ENCODE peak calls at places on chromosomes 1 and 21, in seven cellular contexts. One of them, this sample, is unnamed.

GRCh38 chr1:179817789-179818188 is 59.8 kb downstream of the TOR1AIP2 start:
- DNase-seq in fibroblast of the aortic adventitia: peak; percentile 26
- DNase-seq in glutamatergic neuron: no peak
- DNase-seq in GM23338: no peak
- DNase-seq in fibroblast of mammary gland: peak; percentile 84
- DNase-seq in stomach: no peak
- DNase-seq in cardiac muscle cell: peak; percentile 73
- DNase-seq in this sample: no peak

GRCh38 chr21:35178812-35179211 is 129.7 kb upstream of the RUNX1 start:
- DNase-seq in fibroblast of the aortic adventitia: peak; percentile 63
- DNase-seq in glutamatergic neuron: no peak
- DNase-seq in GM23338: no peak
- DNase-seq in fibroblast of mammary gland: peak; percentile 67
- DNase-seq in stomach: no peak
- DNase-seq in cardiac muscle cell: no peak
- DNase-seq in this sample: no peak

GRCh38 chr1:201171063-201172036 is 17.1 kb upstream of the TMEM9 start:
- DNase-seq in fibroblast of the aortic adventitia: peak; percentile 36
- DNase-seq in glutamatergic neuron: peak; percentile 76
- DNase-seq in GM23338: peak; percentile 74
- DNase-seq in fibroblast of mammary gland: peak; percentile 58
- DNase-seq in stomach: peak; percentile 31
- DNase-seq in cardiac muscle cell: peak; percentile 43
- DNase-seq in this sample: peak; percentile 86

GRCh38 chr1:6859415-6860343 is 74.4 kb downstream of the CAMTA1 start:
- DNase-seq in fibroblast of the aortic adventitia: peak; percentile 99
- DNase-seq in glutamatergic neuron: no peak
- DNase-seq in GM23338: no peak
- DNase-seq in fibroblast of mammary gland: peak; percentile 98
- DNase-seq in stomach: no peak
- DNase-seq in cardiac muscle cell: peak; percentile 95
- DNase-seq in this sample: peak; percentile 32

GRCh38 chr1:58089898-58090535 is 456.5 kb downstream of the OMA1 start:
- DNase-seq in fibroblast of the aortic adventitia: no peak
- DNase-seq in glutamatergic neuron: no peak
- DNase-seq in GM23338: no peak
- DNase-seq in fibroblast of mammary gland: no peak
- DNase-seq in stomach: no peak
- DNase-seq in cardiac muscle cell: no peak
- DNase-seq in this sample: no peak

GRCh38 chr1:110433803-110434202 is 17.1 kb upstream of the PROK1 start:
- DNase-seq in fibroblast of the aortic adventitia: peak; percentile 30
- DNase-seq in glutamatergic neuron: peak; percentile 43
- DNase-seq in GM23338: peak; percentile 80
- DNase-seq in fibroblast of mammary gland: peak; percentile 29
- DNase-seq in stomach: peak; percentile 34
- DNase-seq in cardiac muscle cell: peak; percentile 53
- DNase-seq in this sample: peak; percentile 69

GRCh38 chr1:206631085-206631509 is 4.2 kb upstream of the DYRK3 start:
- DNase-seq in fibroblast of the aortic adventitia: peak; percentile 96
- DNase-seq in glutamatergic neuron: peak; percentile 58
- DNase-seq in GM23338: peak; percentile 96
- DNase-seq in fibroblast of mammary gland: peak; percentile 96
- DNase-seq in stomach: peak; percentile 55
- DNase-seq in cardiac muscle cell: peak; percentile 96
- DNase-seq in this sample: peak; percentile 67

GRCh38 chr1:164602480-164603093 is 43.6 kb downstream of the PBX1 start:
- DNase-seq in fibroblast of the aortic adventitia: peak; percentile 67
- DNase-seq in glutamatergic neuron: no peak
- DNase-seq in GM23338: peak; percentile 93
- DNase-seq in fibroblast of mammary gland: peak; percentile 45
- DNase-seq in stomach: peak; percentile 83
- DNase-seq in cardiac muscle cell: peak; percentile 71
- DNase-seq in this sample: peak; percentile 41

GRCh38 chr1:192609110-192610079 is 26.6 kb upstream of the RGS13 start:
- DNase-seq in fibroblast of the aortic adventitia: no peak
- DNase-seq in glutamatergic neuron: no peak
- DNase-seq in GM23338: no peak
- DNase-seq in fibroblast of mammary gland: no peak
- DNase-seq in stomach: peak; percentile 60
- DNase-seq in cardiac muscle cell: no peak
- DNase-seq in this sample: no peak

GRCh38 chr1:188668083-188668482 is 1809.6 kb downstream of the BRINP3 start:
- DNase-seq in fibroblast of the aortic adventitia: no peak
- DNase-seq in glutamatergic neuron: no peak
- DNase-seq in GM23338: peak; percentile 60
- DNase-seq in fibroblast of mammary gland: no peak
- DNase-seq in stomach: no peak
- DNase-seq in cardiac muscle cell: no peak
- DNase-seq in this sample: no peak
- TF ChIP-seq CTCF in fibroblast of the aortic adventitia: no peak
- TF ChIP-seq CTCF in glutamatergic neuron: peak; percentile 20
- TF ChIP-seq CTCF in GM23338: peak; percentile 43
- TF ChIP-seq CTCF in fibroblast of mammary gland: no peak
- TF ChIP-seq CTCF in stomach: no peak
- TF ChIP-seq CTCF in cardiac muscle cell: no peak
- TF ChIP-seq CTCF in this sample: no peak

DNA sequence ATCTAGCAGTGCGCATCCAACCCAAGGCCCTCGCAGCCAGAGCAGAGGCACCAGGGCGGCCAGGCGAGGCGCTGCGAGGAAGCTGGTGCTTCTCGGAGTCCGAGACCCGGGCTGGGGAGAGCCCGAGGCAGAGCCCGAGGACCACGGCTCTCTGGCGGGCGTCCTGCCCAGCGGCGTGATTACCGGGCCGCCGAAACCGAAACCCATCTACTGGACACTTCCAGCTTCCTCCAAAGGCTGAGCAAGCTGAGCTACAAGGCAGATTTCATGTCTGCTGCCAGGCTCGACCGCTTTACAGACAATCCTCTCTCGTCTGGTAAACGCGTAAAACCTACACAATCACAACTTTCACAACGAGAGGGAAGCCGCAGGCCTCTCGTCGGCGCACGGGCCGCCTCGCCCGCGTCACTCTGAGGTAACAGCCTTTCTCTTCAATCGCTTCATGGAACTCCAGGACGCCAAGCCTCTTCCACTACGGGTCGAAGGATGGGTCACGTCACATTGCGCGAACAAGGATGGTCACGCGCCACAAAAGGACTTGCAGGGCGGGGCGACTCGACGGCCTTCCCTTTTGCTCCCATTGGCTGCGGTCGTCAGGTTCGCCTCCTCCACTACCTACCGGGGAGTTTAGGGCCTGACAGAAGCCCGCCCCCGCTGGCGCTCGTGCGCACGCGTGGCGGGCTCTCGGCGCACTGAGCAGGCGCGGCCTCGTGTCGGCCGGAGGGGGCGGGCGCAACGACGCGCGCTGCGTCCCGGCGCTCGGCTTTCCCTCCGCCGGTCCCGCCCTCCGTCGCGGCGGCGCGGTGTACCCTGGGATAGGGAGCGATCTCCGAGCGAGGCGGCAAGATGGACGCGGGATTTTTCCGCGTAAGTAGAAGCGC is at the start of gene SRRM1:
- DNase-seq in fibroblast of the aortic adventitia: peak; percentile 100
- DNase-seq in glutamatergic neuron: peak; percentile 97
- DNase-seq in GM23338: peak; percentile 99
- DNase-seq in fibroblast of mammary gland: peak; percentile 100
- DNase-seq in stomach: peak; percentile 99
- DNase-seq in cardiac muscle cell: peak; percentile 100
- DNase-seq in this sample: peak; percentile 95
- TF ChIP-seq CTCF in fibroblast of the aortic adventitia: no peak
- TF ChIP-seq CTCF in glutamatergic neuron: no peak
- TF ChIP-seq CTCF in GM23338: no peak
- TF ChIP-seq CTCF in fibroblast of mammary gland: no peak
- TF ChIP-seq CTCF in stomach: no peak
- TF ChIP-seq CTCF in cardiac muscle cell: no peak
- TF ChIP-seq CTCF in this sample: no peak

DNA sequence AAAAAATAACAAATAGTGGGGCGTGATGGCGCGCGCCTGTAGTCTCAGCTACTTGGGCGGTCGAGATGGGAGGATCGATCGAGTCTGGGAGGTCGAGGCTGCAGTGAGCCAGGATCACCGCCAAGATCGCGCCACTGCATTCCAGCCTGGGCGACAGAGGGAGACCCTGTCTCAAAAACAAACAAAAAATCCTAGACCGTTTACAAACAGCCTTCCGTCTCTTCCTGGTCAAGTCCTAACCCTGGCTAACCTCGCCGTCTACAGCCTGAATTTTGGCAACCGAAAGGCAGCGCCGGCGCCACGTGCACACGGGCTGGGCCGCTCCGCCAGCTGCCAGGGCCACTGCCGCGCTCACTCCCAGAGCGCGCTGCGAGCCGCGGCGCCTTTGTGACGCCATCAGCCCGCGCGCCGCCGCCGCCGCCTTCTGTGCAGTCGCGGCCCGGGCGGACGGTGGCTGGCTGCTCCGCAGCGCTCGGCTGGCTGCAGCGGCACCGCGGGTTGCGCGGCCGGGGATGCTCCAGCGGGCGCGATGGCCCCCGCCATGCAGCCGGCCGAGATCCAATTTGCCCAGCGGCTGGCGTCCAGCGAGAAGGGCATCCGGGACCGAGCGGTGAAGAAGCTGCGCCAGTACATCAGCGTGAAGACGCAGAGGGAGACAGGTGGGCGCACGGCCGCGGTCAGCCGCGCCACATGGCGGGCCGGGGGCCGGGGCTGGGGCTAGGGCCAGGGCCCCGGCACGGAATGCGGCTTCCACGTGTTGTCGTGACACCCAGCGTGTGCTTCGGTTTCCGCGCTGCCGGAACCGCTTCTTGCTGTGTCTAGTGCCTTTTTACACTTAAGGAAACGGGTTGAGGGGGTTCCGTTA is at the start of the genes HSF2BP and RRP1B:
- DNase-seq in fibroblast of the aortic adventitia: peak; percentile 74
- DNase-seq in glutamatergic neuron: peak; percentile 90
- DNase-seq in GM23338: peak; percentile 91
- DNase-seq in fibroblast of mammary gland: peak; percentile 74
- DNase-seq in stomach: peak; percentile 88
- DNase-seq in cardiac muscle cell: peak; percentile 92
- DNase-seq in this sample: peak; percentile 81
- TF ChIP-seq CTCF in fibroblast of the aortic adventitia: no peak
- TF ChIP-seq CTCF in glutamatergic neuron: no peak
- TF ChIP-seq CTCF in GM23338: no peak
- TF ChIP-seq CTCF in fibroblast of mammary gland: no peak
- TF ChIP-seq CTCF in stomach: no peak
- TF ChIP-seq CTCF in cardiac muscle cell: no peak
- TF ChIP-seq CTCF in this sample: no peak

GRCh38 chr1:67704351-67704750 is 19.4 kb downstream of the GADD45A start:
- DNase-seq in fibroblast of the aortic adventitia: no peak
- DNase-seq in glutamatergic neuron: no peak
- DNase-seq in GM23338: no peak
- DNase-seq in fibroblast of mammary gland: no peak
- DNase-seq in stomach: no peak
- DNase-seq in cardiac muscle cell: no peak
- DNase-seq in this sample: no peak

GRCh38 chr1:67701876-67702275 is 16.9 kb downstream of the GADD45A start:
- DNase-seq in fibroblast of the aortic adventitia: no peak
- DNase-seq in glutamatergic neuron: no peak
- DNase-seq in GM23338: no peak
- DNase-seq in fibroblast of mammary gland: no peak
- DNase-seq in stomach: no peak
- DNase-seq in cardiac muscle cell: no peak
- DNase-seq in this sample: no peak

GRCh38 chr1:67700220-67700619 is 15.2 kb downstream of the GADD45A start:
- DNase-seq in fibroblast of the aortic adventitia: no peak
- DNase-seq in glutamatergic neuron: no peak
- DNase-seq in GM23338: no peak
- DNase-seq in fibroblast of mammary gland: no peak
- DNase-seq in stomach: no peak
- DNase-seq in cardiac muscle cell: no peak
- DNase-seq in this sample: no peak

GRCh38 chr1:67696708-67697107 is 11.7 kb downstream of the GADD45A start:
- DNase-seq in fibroblast of the aortic adventitia: no peak
- DNase-seq in glutamatergic neuron: no peak
- DNase-seq in GM23338: no peak
- DNase-seq in fibroblast of mammary gland: no peak
- DNase-seq in stomach: no peak
- DNase-seq in cardiac muscle cell: no peak
- DNase-seq in this sample: no peak

DNA sequence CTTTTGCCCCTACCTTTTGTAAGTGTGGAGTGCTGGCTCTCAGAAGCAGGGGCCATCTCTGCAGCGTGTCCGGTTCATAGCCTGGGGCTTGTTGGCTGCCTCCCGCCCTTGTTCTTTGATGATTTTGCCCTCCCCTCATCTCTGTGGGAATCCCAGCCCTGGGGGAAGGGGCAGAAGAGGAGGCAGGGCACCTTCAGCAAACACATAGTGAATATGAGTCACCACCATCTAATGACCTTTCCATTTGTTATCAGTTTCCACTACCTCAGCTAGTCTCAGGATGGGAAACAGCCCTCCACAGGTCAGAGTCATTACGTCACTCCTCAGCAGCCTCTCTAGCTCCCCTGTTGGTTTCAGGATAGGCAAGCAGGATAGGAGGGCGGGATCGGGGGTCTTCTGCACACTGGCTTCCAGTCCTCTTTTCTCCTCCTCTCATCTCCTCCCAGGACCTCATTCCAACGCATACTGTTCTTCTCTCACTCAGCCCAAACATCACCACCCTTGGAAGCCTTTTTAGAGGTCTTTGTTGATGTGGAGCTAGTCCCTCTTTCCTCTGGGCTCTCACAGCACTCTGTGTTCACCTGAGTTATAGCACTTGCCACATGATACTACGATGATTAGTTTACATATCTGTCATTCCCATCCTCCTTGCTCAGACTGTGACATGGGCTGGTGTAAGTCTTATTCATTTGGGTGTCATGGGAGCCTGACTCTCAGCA is 15.8 kb downstream of the GADD45A start:
- DNase-seq in fibroblast of the aortic adventitia: peak; percentile 35
- DNase-seq in glutamatergic neuron: peak; percentile 47
- DNase-seq in GM23338: peak; percentile 81
- DNase-seq in fibroblast of mammary gland: no peak
- DNase-seq in stomach: no peak
- DNase-seq in cardiac muscle cell: peak; percentile 61
- DNase-seq in this sample: peak; percentile 44
- TF ChIP-seq CTCF in fibroblast of the aortic adventitia: peak; percentile 39
- TF ChIP-seq CTCF in glutamatergic neuron: no peak
- TF ChIP-seq CTCF in GM23338: peak; percentile 29
- TF ChIP-seq CTCF in fibroblast of mammary gland: no peak
- TF ChIP-seq CTCF in stomach: no peak
- TF ChIP-seq CTCF in cardiac muscle cell: peak; percentile 17
- TF ChIP-seq CTCF in this sample: peak; percentile 42

GRCh38 chr1:226108935-226109828 is 46.7 kb downstream of the H3-3A start:
- DNase-seq in fibroblast of the aortic adventitia: peak; percentile 74
- DNase-seq in glutamatergic neuron: no peak
- DNase-seq in GM23338: no peak
- DNase-seq in fibroblast of mammary gland: peak; percentile 70
- DNase-seq in stomach: peak; percentile 33
- DNase-seq in cardiac muscle cell: peak; percentile 83
- DNase-seq in this sample: no peak
- TF ChIP-seq CTCF in fibroblast of the aortic adventitia: peak; percentile 2
- TF ChIP-seq CTCF in glutamatergic neuron: no peak
- TF ChIP-seq CTCF in GM23338: no peak
- TF ChIP-seq CTCF in fibroblast of mammary gland: no peak
- TF ChIP-seq CTCF in stomach: no peak
- TF ChIP-seq CTCF in cardiac muscle cell: no peak
- TF ChIP-seq CTCF in this sample: peak; percentile 21

This sample was measured in Calu3.